ENCODE peak calls at places on chromosomes 11 and 22, in eight cellular contexts. Y is tibial nerve; D is heart left ventricle; O is PC-3; R is lower lobe of right lung; B is mammary epithelial cell; X is CD8-positive, alpha-beta T cell; J is A549. C is an unnamed sample.

GRCh38 chr11:117705866-117706265 is 91.2 kb downstream of the DSCAML1 start:
- DNase-seq in D (no peak), X (no peak), B (no peak), O (no peak), Y (no peak), R (no peak), J (no peak), C (no peak)

GRCh38 chr11:126415669-126416420 is 60.4 kb downstream of the ST3GAL4 start:
- DNase-seq in R (peak; percentile 61), X (no peak), B (no peak), D (peak; percentile 84), J (no peak), O (no peak), Y (peak; percentile 44), C (no peak)

GRCh38 chr22:40183029-40183581 is 5.4 kb downstream of the TNRC6B start:
- DNase-seq in J (no peak), Y (no peak), O (peak; percentile 57), D (no peak), R (no peak), X (no peak), B (peak; percentile 50), C (no peak)

GRCh38 chr11:110251837-110252236 is 44.6 kb downstream of the RDX start:
- DNase-seq in J (peak; percentile 5), X (no peak), D (no peak), R (no peak), O (peak; percentile 99), Y (no peak), B (peak; percentile 87), C (no peak)

GRCh38 chr22:39940757-39941305 is 19.4 kb upstream of the TMA7B start:
- DNase-seq in D (no peak), J (no peak), Y (no peak), O (no peak), X (no peak), R (no peak), B (no peak), C (no peak)

GRCh38 chr11:41536001-41536568 is 76.6 kb upstream of the LRRC4C start:
- DNase-seq in X (no peak), O (no peak), Y (no peak), D (no peak), R (no peak), J (no peak), B (peak; percentile 49), C (no peak)

GRCh38 chr22:32583074-32583677 is 108.6 kb downstream of the FBXO7 start:
- DNase-seq in O (no peak), R (no peak), Y (no peak), X (no peak), J (no peak), B (no peak), D (no peak), C (no peak)

GRCh38 chr11:69614085-69614484 is 26.9 kb upstream of the CCND1 start:
- DNase-seq in O (no peak), R (no peak), B (no peak), J (no peak), X (no peak), D (no peak), Y (no peak), C (no peak)

GRCh38 chr11:117834068-117834810 is 9.7 kb upstream of the FXYD2 start:
- DNase-seq in Y (no peak), B (no peak), O (no peak), D (no peak), X (no peak), J (no peak), R (no peak), C (no peak)

GRCh38 chr11:129425214-129425613 is 49.6 kb downstream of the BARX2 start:
- DNase-seq in R (no peak), J (no peak), X (no peak), D (no peak), Y (no peak), O (no peak), B (no peak), C (no peak)

GRCh38 chr11:18769802-18770456 is 21.7 kb downstream of the PTPN5 start:
- DNase-seq in D (no peak), X (no peak), J (no peak), R (no peak), B (no peak), O (no peak), Y (no peak), C (no peak)

GRCh38 chr11:72236774-72237111 is 7.2 kb downstream of the PHOX2A start:
- DNase-seq in R (no peak), O (no peak), D (no peak), Y (no peak), X (no peak), B (no peak), J (no peak), C (no peak)

GRCh38 chr22:48104786-48105185 is 1342.3 kb downstream of the TBC1D22A start:
- DNase-seq in D (no peak), X (no peak), J (no peak), Y (no peak), B (no peak), R (no peak), O (no peak), C (no peak)

GRCh38 chr11:116207349-116207748 is 565.4 kb downstream of the BUD13 start:
- DNase-seq in D (no peak), Y (no peak), J (no peak), R (no peak), X (no peak), B (no peak), O (no peak), C (no peak)

GRCh38 chr11:67645521-67646457 is 4.7 kb downstream of the ACY3 start:
- DNase-seq in J (no peak), X (no peak), O (no peak), B (no peak), D (no peak), R (no peak), Y (no peak), C (peak; percentile 44)

GRCh38 chr11:68927280-68928107 is 23.8 kb downstream of the IGHMBP2 start:
- DNase-seq in J (no peak), O (no peak), R (no peak), X (no peak), Y (no peak), B (no peak), D (no peak), C (peak; percentile 26)

GRCh38 chr11:83773950-83774880 is 488.0 kb upstream of the CCDC90B start:
- DNase-seq in Y (no peak), J (no peak), O (peak; percentile 44), D (no peak), B (no peak), X (no peak), R (no peak), C (no peak)

GRCh38 chr22:22377335-22377734 is 131.2 kb downstream of the ZNF280B start:
- DNase-seq in B (no peak), J (no peak), O (no peak), X (no peak), R (no peak), Y (no peak), D (no peak), C (no peak)
- H3K4me1 ChIP-seq in B (no peaks in the 10 kb centered on the region), J (no peaks in the 10 kb centered on the region), O (no peaks in the 10 kb centered on the region), X (no peaks in the 10 kb centered on the region), R (no peaks in the 10 kb centered on the region), Y (no peaks in the 10 kb centered on the region), D (no peaks in the 10 kb centered on the region), C (no peaks in the 10 kb centered on the region)

GRCh38 chr22:25417792-25418191 is 146.7 kb upstream of the GRK3 start:
- DNase-seq in J (no peak), R (no peak), D (no peak), O (no peak), Y (no peak), B (no peak), X (no peak), C (no peak)
- H3K4me3 ChIP-seq in J (no peak overlapping the region), R (no peak overlapping the region), D (no peak overlapping the region), O (no peak overlapping the region), Y (no peak overlapping the region), B (no peak overlapping the region), X (no peak overlapping the region), C (no peak overlapping the region)

GRCh38 chr11:65442952-65443351 is 20.4 kb downstream of the NEAT1 start:
- DNase-seq in O (peak; percentile 2), B (no peak), X (no peak), J (no peak), D (no peak), Y (peak; percentile 8), R (no peak), C (no peak)

GRCh38 chr11:65445101-65445603 is 22.6 kb downstream of the NEAT1 start:
- DNase-seq in Y (no peak), R (no peak), D (no peak), O (peak; percentile 15), X (no peak), J (no peak), B (peak; percentile 41), C (no peak)

GRCh38 chr11:65446446-65447277 is 24.1 kb downstream of the NEAT1 start:
- DNase-seq in O (peak; percentile 2), B (peak; percentile 50), Y (peak; percentile 55), J (no peak), R (no peak), X (no peak), D (peak; percentile 78), C (no peak)

GRCh38 chr11:65445604-65446445 is 23.2 kb downstream of the NEAT1 start:
- DNase-seq in B (no peak), R (no peak), X (no peak), J (no peak), O (peak; percentile 18), D (no peak), Y (peak; percentile 17), C (no peak)

GRCh38 chr11:65444314-65445051 is 21.9 kb downstream of the NEAT1 start:
- DNase-seq in O (peak; percentile 3), Y (peak; percentile 19), D (peak; percentile 72), X (no peak), J (no peak), B (peak; percentile 36), R (no peak), C (no peak)
- H3K4me1 ChIP-seq in O (no peaks in the 10 kb centered on the region), Y (no peaks in the 10 kb centered on the region), D (peaks cover 65% of the 10 kb centered on the region), X (peaks cover 10% of the 10 kb centered on the region), J (peaks cover 95% of the 10 kb centered on the region), B (peaks cover 12% of the 10 kb centered on the region), R (peaks cover 43% of the 10 kb centered on the region), C (no peaks in the 10 kb centered on the region)

GRCh38 chr22:19480789-19481188 is 1.1 kb downstream of the CDC45 start:
- DNase-seq in R (no peak), B (no peak), J (no peak), Y (no peak), O (no peak), X (no peak), D (no peak), C (no peak)
- H3K4me3 ChIP-seq in R (no peak overlapping the region), B (peak overlapping the region; percentile 40), J (peak overlapping the region; percentile 96), Y (no peak overlapping the region), O (peak overlapping the region; percentile 88), X (no peak overlapping the region), D (no peak overlapping the region), C (peak overlapping the region; percentile 66)

DNA sequence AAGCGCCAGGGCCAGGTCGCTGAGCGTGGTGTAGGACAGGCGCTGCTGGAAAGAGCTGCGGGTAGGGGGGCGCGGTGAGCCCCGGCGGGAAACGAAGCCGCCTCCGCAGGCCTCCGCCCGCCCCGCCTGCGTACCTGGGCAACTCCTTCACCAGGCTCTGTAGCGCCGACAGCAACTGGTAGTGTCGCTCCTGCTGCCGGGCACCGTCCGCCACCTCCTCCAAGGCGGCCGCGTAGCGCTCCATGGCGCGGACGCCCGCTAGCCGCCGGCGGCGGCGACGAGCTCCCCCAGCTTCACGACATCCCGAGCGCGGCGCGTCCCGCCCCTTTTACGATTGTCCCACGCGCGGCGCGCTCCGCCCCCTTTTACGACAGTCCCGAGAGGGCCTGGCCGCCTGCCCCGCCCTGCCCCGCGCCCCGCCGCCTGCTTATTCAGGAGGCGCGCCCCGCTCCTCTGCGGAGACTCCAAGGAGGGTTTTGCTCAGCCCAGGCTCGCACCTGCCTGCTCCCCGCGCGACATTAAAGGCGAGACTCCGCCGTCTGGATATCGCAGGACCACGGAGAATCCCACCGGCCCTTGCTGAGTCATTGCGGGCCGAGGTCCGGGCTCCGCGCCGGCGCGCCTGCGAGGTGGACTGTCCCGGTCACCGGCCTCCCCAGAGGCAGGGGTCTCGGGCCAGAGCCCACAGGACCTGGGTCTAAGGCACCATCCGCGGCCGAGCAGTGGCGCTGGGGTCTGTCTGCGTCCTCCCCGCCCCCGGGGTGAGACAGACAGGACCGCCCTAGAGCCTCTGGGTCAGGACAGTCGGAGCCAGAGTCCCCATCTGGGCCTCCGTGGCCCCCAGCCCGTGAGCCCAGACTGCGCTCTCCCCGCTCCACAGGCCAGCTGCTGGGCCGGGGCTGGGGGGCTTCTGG is at the start of gene DGCR6L:
- DNase-seq in J (peak; percentile 78), Y (peak; percentile 96), O (peak; percentile 88), B (peak; percentile 94), X (peak; percentile 97), R (peak; percentile 98), D (peak; percentile 98), C (peak; percentile 96)
- H3K4me1 ChIP-seq in J (peaks cover 14% of the 10 kb centered on the region), Y (no peaks in the 10 kb centered on the region), O (peaks cover 12% of the 10 kb centered on the region), B (peaks cover 13% of the 10 kb centered on the region), X (peaks cover 51% of the 10 kb centered on the region), R (peaks cover 29% of the 10 kb centered on the region), D (peaks cover 40% of the 10 kb centered on the region), C (peaks cover 6% of the 10 kb centered on the region)